ENCODE peak calls at places on chromosomes 13 and 19, in four cellular contexts. One of them, this sample, is unnamed.

GRCh38 chr19:10416380-10417257 is 3.7 kb upstream of the PDE4A start:
- DNase-seq in WTC11: peak; percentile 97
- DNase-seq in IMR-90: peak; percentile 90
- DNase-seq in naive thymus-derived CD8-positive, alpha-beta T cell: peak; percentile 99
- DNase-seq in this sample: peak; percentile 90

GRCh38 chr19:41870401-41870873 is 6.6 kb upstream of the CD79A start:
- DNase-seq in WTC11: no peak
- DNase-seq in IMR-90: peak; percentile 61
- DNase-seq in naive thymus-derived CD8-positive, alpha-beta T cell: no peak
- DNase-seq in this sample: no peak

GRCh38 chr13:52348983-52349780 is 56.8 kb downstream of the THSD1 start:
- DNase-seq in WTC11: no peak
- DNase-seq in IMR-90: peak; percentile 85
- DNase-seq in naive thymus-derived CD8-positive, alpha-beta T cell: no peak
- DNase-seq in this sample: no peak

GRCh38 chr13:20713751-20714150 is 10.3 kb downstream of the IL17D start:
- DNase-seq in WTC11: no peak
- DNase-seq in IMR-90: peak; percentile 39
- DNase-seq in naive thymus-derived CD8-positive, alpha-beta T cell: no peak
- DNase-seq in this sample: no peak

GRCh38 chr13:98459171-98459681 is 117.7 kb downstream of the STK24 start:
- DNase-seq in WTC11: no peak
- DNase-seq in IMR-90: no peak
- DNase-seq in naive thymus-derived CD8-positive, alpha-beta T cell: no peak
- DNase-seq in this sample: no peak

GRCh38 chr19:51375504-51376221 is 3.2 kb upstream of the NKG7 start:
- DNase-seq in WTC11: no peak
- DNase-seq in IMR-90: no peak
- DNase-seq in naive thymus-derived CD8-positive, alpha-beta T cell: no peak
- DNase-seq in this sample: no peak

GRCh38 chr19:1079566-1080111 is 12.7 kb downstream of the ARHGAP45 start:
- DNase-seq in WTC11: no peak
- DNase-seq in IMR-90: no peak
- DNase-seq in naive thymus-derived CD8-positive, alpha-beta T cell: peak; percentile 51
- DNase-seq in this sample: no peak

GRCh38 chr13:95858286-95859075 is 181.5 kb downstream of the DNAJC3 start:
- DNase-seq in WTC11: no peak
- DNase-seq in IMR-90: peak; percentile 55
- DNase-seq in naive thymus-derived CD8-positive, alpha-beta T cell: no peak
- DNase-seq in this sample: no peak

GRCh38 chr19:3750211-3750610 is 11.3 kb downstream of the APBA3 start:
- DNase-seq in WTC11: no peak
- DNase-seq in IMR-90: no peak
- DNase-seq in naive thymus-derived CD8-positive, alpha-beta T cell: no peak
- DNase-seq in this sample: no peak

GRCh38 chr19:3284759-3285646 is 60.5 kb downstream of the CELF5 start:
- DNase-seq in WTC11: peak; percentile 100
- DNase-seq in IMR-90: peak; percentile 37
- DNase-seq in naive thymus-derived CD8-positive, alpha-beta T cell: peak; percentile 78
- DNase-seq in this sample: peak; percentile 100

GRCh38 chr13:109275848-109276247 is 510.5 kb downstream of the IRS2 start:
- DNase-seq in WTC11: peak; percentile 32
- DNase-seq in IMR-90: no peak
- DNase-seq in naive thymus-derived CD8-positive, alpha-beta T cell: no peak
- DNase-seq in this sample: no peak